ENCODE peak calls at places on chromosomes 6 and 20, in five cellular contexts. F is left ventricle myocardium superior, M is Panc1, C is hepatocyte, O is pancreas. G is an unnamed sample.
A peak's percentile ranks its signal among the peaks of the same experiment; 100 is the strongest.

GRCh38 chr20:63441136-63441776 is 31.2 kb downstream of the KCNQ2 start:
- DNase-seq in C (no peak), F (no peak), O (no peak), M (no peak), G (no peak)

GRCh38 chr6:41940759-41941279 is 789 bp downstream of the CCND3 start:
- DNase-seq in C (peak; percentile 61), F (peak; percentile 77), M (no peak), O (peak; percentile 32), G (peak; percentile 66)

GRCh38 chr6:1015819-1016218 is 296.1 kb upstream of the FOXQ1 start:
- DNase-seq in F (no peak), O (no peak), M (no peak), C (peak; percentile 35), G (no peak)

GRCh38 chr6:158819977-158820632 is 937 bp upstream of the EZR start:
- DNase-seq in C (peak; percentile 13), O (no peak), F (no peak), M (no peak), G (no peak)

GRCh38 chr20:39717976-39718375 is 755.8 kb downstream of the DHX35 start:
- DNase-seq in O (no peak), C (no peak), F (no peak), M (no peak), G (peak; percentile 14)

GRCh38 chr6:25302677-25303128 is 23.5 kb downstream of the CARMIL1 start:
- DNase-seq in C (peak; percentile 58), M (no peak), F (no peak), O (no peak), G (no peak)

GRCh38 chr6:3450888-3451287 is 6.0 kb downstream of the SLC22A23 start:
- DNase-seq in O (no peak), F (no peak), M (no peak), C (no peak), G (no peak)

GRCh38 chr6:38933426-38933825 is 115.2 kb upstream of the GLP1R start:
- DNase-seq in C (peak; percentile 40), M (no peak), O (no peak), F (no peak), G (no peak)

GRCh38 chr20:46994341-46994740 is 99.7 kb downstream of the EYA2 start:
- DNase-seq in C (no peak), M (no peak), F (no peak), O (no peak), G (no peak)

GRCh38 chr6:91600561-91600960 is 1013.7 kb upstream of the MAP3K7 start:
- DNase-seq in C (no peak), F (no peak), M (no peak), O (no peak), G (no peak)

GRCh38 chr6:162478191-162478642 is 249.3 kb downstream of the PRKN start:
- DNase-seq in M (no peak), O (no peak), C (no peak), F (no peak), G (no peak)

GRCh38 chr6:166569206-166569605 is 17.3 kb downstream of the RAMACL start:
- DNase-seq in M (no peak), O (no peak), C (no peak), F (no peak), G (no peak)

GRCh38 chr20:10332656-10333421 is 101.2 kb downstream of the MKKS start:
- DNase-seq in F (no peak), C (no peak), M (no peak), O (no peak), G (no peak)

GRCh38 chr6:150142657-150143501 is at the start of gene PPP1R14C:
- DNase-seq in F (peak; percentile 69), M (no peak), C (peak; percentile 50), O (peak; percentile 23), G (peak; percentile 77)

GRCh38 chr6:119313937-119314893 is 35.3 kb downstream of the MAN1A1 start:
- DNase-seq in M (no peak), O (no peak), C (no peak), F (no peak), G (no peak)

GRCh38 chr20:50957276-50957675 is 1.1 kb downstream of the DPM1 start:
- DNase-seq in M (no peak), F (no peak), C (no peak), O (no peak), G (no peak)

GRCh38 chr6:98842489-98843180 is 8.3 kb downstream of the POU3F2 start:
- DNase-seq in O (no peak), M (no peak), C (no peak), F (no peak), G (no peak)

GRCh38 chr20:46182271-46182670 is 64.2 kb downstream of the CD40 start:
- DNase-seq in F (no peak), C (no peak), O (no peak), M (no peak), G (no peak)

GRCh38 chr20:542777-543368 is 717 bp downstream of the CSNK2A1 start:
- DNase-seq in F (peak; percentile 43), C (peak; percentile 58), M (no peak), O (no peak), G (peak; percentile 65)

GRCh38 chr6:14476793-14477531 is 359.4 kb downstream of the CD83 start:
- DNase-seq in M (no peak), F (peak; percentile 41), O (peak; percentile 48), C (peak; percentile 85), G (peak; percentile 78)

GRCh38 chr6:20479075-20479871 is 55.0 kb upstream of the CDKAL1 start:
- DNase-seq in M (no peak), O (no peak), F (no peak), C (no peak), G (no peak)

GRCh38 chr20:10263385-10264165 is 44.9 kb downstream of the SNAP25 start:
- DNase-seq in F (no peak), C (peak; percentile 8), M (no peak), O (no peak), G (no peak)

GRCh38 chr6:89692256-89692655 is 53.7 kb upstream of the LYRM2 start:
- DNase-seq in F (no peak), M (no peak), C (no peak), O (no peak), G (no peak)

GRCh38 chr20:22684763-22685443 is 100.5 kb upstream of the FOXA2 start:
- DNase-seq in C (no peak), F (no peak), M (no peak), O (no peak), G (no peak)

GRCh38 chr6:127198549-127198948 is 68.1 kb upstream of the RNF146 start:
- DNase-seq in C (no peak), O (no peak), M (no peak), F (no peak), G (no peak)

GRCh38 chr20:23668477-23668951 is 20.3 kb downstream of the CST4 start:
- DNase-seq in C (peak; percentile 82), M (peak; percentile 35), O (peak; percentile 32), F (no peak), G (peak; percentile 54)

GRCh38 chr20:39395478-39396291 is 433.5 kb downstream of the DHX35 start:
- DNase-seq in C (no peak), O (no peak), F (no peak), M (no peak), G (peak; percentile 49)

GRCh38 chr6:120055071-120055470 is 705.5 kb upstream of the MAN1A1 start:
- DNase-seq in O (no peak), M (no peak), C (no peak), F (no peak), G (no peak)

G was measured in right cardiac atrium.